ENCODE peak calls at places on chromosomes 7 and 10, in four cellular contexts. One of them, this sample, is unnamed.
A peak's percentile ranks its signal among the peaks of the same experiment; 100 is the strongest.

GRCh38 chr10:124179308-124180043 is 86.1 kb upstream of the CHST15 start:
- DNase-seq in upper lobe of right lung: no peak
- DNase-seq in IMR-90: no peak
- DNase-seq in Karpas-422: no peak
- DNase-seq in this sample: no peak

GRCh38 chr7:154306036-154306435 is 253.8 kb downstream of the DPP6 start:
- DNase-seq in upper lobe of right lung: no peak
- DNase-seq in IMR-90: no peak
- DNase-seq in Karpas-422: no peak
- DNase-seq in this sample: no peak

GRCh38 chr10:48582970-48583369 is 21.9 kb downstream of the ARHGAP22 start:
- DNase-seq in upper lobe of right lung: no peak
- DNase-seq in IMR-90: no peak
- DNase-seq in Karpas-422: no peak
- DNase-seq in this sample: no peak

GRCh38 chr7:26280723-26281122 is 10.9 kb upstream of the SNX10 start:
- DNase-seq in upper lobe of right lung: no peak
- DNase-seq in IMR-90: no peak
- DNase-seq in Karpas-422: no peak
- DNase-seq in this sample: no peak

GRCh38 chr7:36972140-36972518 is 247.8 kb upstream of the AOAH start:
- DNase-seq in upper lobe of right lung: no peak
- DNase-seq in IMR-90: no peak
- DNase-seq in Karpas-422: no peak
- DNase-seq in this sample: no peak

GRCh38 chr7:116327751-116328150 is 117.4 kb downstream of the TES start:
- DNase-seq in upper lobe of right lung: no peak
- DNase-seq in IMR-90: peak; percentile 99
- DNase-seq in Karpas-422: no peak
- DNase-seq in this sample: no peak

GRCh38 chr7:78198756-78199155 is 400.2 kb downstream of the PHTF2 start:
- DNase-seq in upper lobe of right lung: no peak
- DNase-seq in IMR-90: peak; percentile 75
- DNase-seq in Karpas-422: no peak
- DNase-seq in this sample: no peak

GRCh38 chr10:35487336-35488034 is 117.7 kb upstream of the GJD4 start:
- DNase-seq in upper lobe of right lung: no peak
- DNase-seq in IMR-90: peak; percentile 24
- DNase-seq in Karpas-422: no peak
- DNase-seq in this sample: no peak

GRCh38 chr10:51159841-51160240 is 85.6 kb downstream of the PRKG1 start:
- DNase-seq in upper lobe of right lung: no peak
- DNase-seq in IMR-90: peak; percentile 79
- DNase-seq in Karpas-422: no peak
- DNase-seq in this sample: no peak

GRCh38 chr10:32982911-32983310 is 24.9 kb upstream of the ITGB1 start:
- DNase-seq in upper lobe of right lung: no peak
- DNase-seq in IMR-90: peak; percentile 55
- DNase-seq in Karpas-422: no peak
- DNase-seq in this sample: no peak

GRCh38 chr10:4661572-4662255 is 164.3 kb upstream of the AKR1E2 start:
- DNase-seq in upper lobe of right lung: peak; percentile 73
- DNase-seq in IMR-90: no peak
- DNase-seq in Karpas-422: no peak
- DNase-seq in this sample: peak; percentile 98

GRCh38 chr10:76115471-76116155 is 684.2 kb downstream of the LRMDA start:
- DNase-seq in upper lobe of right lung: no peak
- DNase-seq in IMR-90: no peak
- DNase-seq in Karpas-422: no peak
- DNase-seq in this sample: peak; percentile 37

GRCh38 chr10:94200148-94200846 is 162.4 kb downstream of the NOC3L start:
- DNase-seq in upper lobe of right lung: no peak
- DNase-seq in IMR-90: no peak
- DNase-seq in Karpas-422: no peak
- DNase-seq in this sample: no peak

GRCh38 chr10:75319274-75319673 is 82.3 kb downstream of the ZNF503 start:
- DNase-seq in upper lobe of right lung: no peak
- DNase-seq in IMR-90: no peak
- DNase-seq in Karpas-422: no peak
- DNase-seq in this sample: no peak

GRCh38 chr10:5477948-5478693 is 21.2 kb downstream of the CALML5 start:
- DNase-seq in upper lobe of right lung: no peak
- DNase-seq in IMR-90: no peak
- DNase-seq in Karpas-422: no peak
- DNase-seq in this sample: no peak

GRCh38 chr7:69367785-69368184 is 230.5 kb upstream of the AUTS2 start:
- DNase-seq in upper lobe of right lung: no peak
- DNase-seq in IMR-90: no peak
- DNase-seq in Karpas-422: no peak
- DNase-seq in this sample: no peak

GRCh38 chr10:132054564-132054963 is 11.2 kb upstream of the JAKMIP3 start:
- DNase-seq in upper lobe of right lung: no peak
- DNase-seq in IMR-90: no peak
- DNase-seq in Karpas-422: no peak
- DNase-seq in this sample: no peak

GRCh38 chr7:102991540-102992214 is 78.9 kb downstream of the LRRC17 start:
- DNase-seq in upper lobe of right lung: no peak
- DNase-seq in IMR-90: peak; percentile 99
- DNase-seq in Karpas-422: no peak
- DNase-seq in this sample: no peak

GRCh38 chr10:81213360-81213759 is 661.6 kb upstream of the NRG3 start:
- DNase-seq in upper lobe of right lung: no peak
- DNase-seq in IMR-90: no peak
- DNase-seq in Karpas-422: no peak
- DNase-seq in this sample: no peak

GRCh38 chr10:58714436-58714835 is 201.8 kb downstream of the BICC1 start:
- DNase-seq in upper lobe of right lung: no peak
- DNase-seq in IMR-90: no peak
- DNase-seq in Karpas-422: no peak
- DNase-seq in this sample: no peak

GRCh38 chr10:1015688-1016087 is 10.0 kb downstream of the IDI2 start:
- DNase-seq in upper lobe of right lung: no peak
- DNase-seq in IMR-90: no peak
- DNase-seq in Karpas-422: no peak
- DNase-seq in this sample: no peak
- H3K27ac ChIP-seq in upper lobe of right lung: no peak overlapping the region
- H3K27ac ChIP-seq in IMR-90: no peak overlapping the region
- H3K27ac ChIP-seq in Karpas-422: no peak overlapping the region
- H3K27ac ChIP-seq in this sample: no peak overlapping the region

DNA sequence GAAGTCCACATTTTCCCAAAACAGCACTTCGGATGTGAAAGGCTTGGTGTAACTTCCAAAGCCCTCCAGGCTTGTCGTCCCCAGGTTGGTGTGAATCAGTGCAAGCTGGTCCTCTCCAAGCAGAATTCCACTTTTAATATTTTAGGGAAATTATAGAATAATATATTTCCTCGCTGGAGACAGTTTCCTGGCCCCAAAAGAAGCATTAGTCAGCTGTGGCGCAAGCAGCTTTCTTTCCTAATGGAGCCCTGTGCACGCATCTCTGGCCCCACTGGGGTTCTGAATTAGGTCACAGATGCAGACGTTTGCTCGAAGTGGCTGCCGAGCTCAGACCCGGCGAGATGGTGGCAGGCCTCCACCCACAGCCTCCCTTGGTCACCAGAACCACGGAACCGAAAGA is 33.3 kb upstream of the MNX1 start:
- DNase-seq in upper lobe of right lung: no peak
- DNase-seq in IMR-90: peak; percentile 69
- DNase-seq in Karpas-422: no peak
- DNase-seq in this sample: peak; percentile 28
- H3K4me1 ChIP-seq in upper lobe of right lung: no peaks in the 10 kb centered on the region
- H3K4me1 ChIP-seq in IMR-90: no peaks in the 10 kb centered on the region
- H3K4me1 ChIP-seq in Karpas-422: no peaks in the 10 kb centered on the region
- H3K4me1 ChIP-seq in this sample: no peaks in the 10 kb centered on the region

GRCh38 chr10:79103585-79103984 is 34.8 kb downstream of the ZMIZ1 start:
- DNase-seq in upper lobe of right lung: no peak
- DNase-seq in IMR-90: no peak
- DNase-seq in Karpas-422: no peak
- DNase-seq in this sample: no peak
- H3K27ac ChIP-seq in upper lobe of right lung: no peak overlapping the region
- H3K27ac ChIP-seq in IMR-90: no peak overlapping the region
- H3K27ac ChIP-seq in Karpas-422: no peak overlapping the region
- H3K27ac ChIP-seq in this sample: peak overlapping the region; percentile 75

GRCh38 chr7:39633563-39634550 is 10.5 kb downstream of the RALA start:
- DNase-seq in upper lobe of right lung: no peak
- DNase-seq in IMR-90: no peak
- DNase-seq in Karpas-422: no peak
- DNase-seq in this sample: no peak

GRCh38 chr7:39631736-39632304 is 8.4 kb downstream of the RALA start:
- DNase-seq in upper lobe of right lung: no peak
- DNase-seq in IMR-90: peak; percentile 43
- DNase-seq in Karpas-422: no peak
- DNase-seq in this sample: no peak

GRCh38 chr7:39642896-39643295 is 19.5 kb downstream of the RALA start:
- DNase-seq in upper lobe of right lung: no peak
- DNase-seq in IMR-90: no peak
- DNase-seq in Karpas-422: no peak
- DNase-seq in this sample: no peak

GRCh38 chr7:39637963-39638485 is 14.7 kb downstream of the RALA start:
- DNase-seq in upper lobe of right lung: no peak
- DNase-seq in IMR-90: no peak
- DNase-seq in Karpas-422: no peak
- DNase-seq in this sample: no peak

DNA sequence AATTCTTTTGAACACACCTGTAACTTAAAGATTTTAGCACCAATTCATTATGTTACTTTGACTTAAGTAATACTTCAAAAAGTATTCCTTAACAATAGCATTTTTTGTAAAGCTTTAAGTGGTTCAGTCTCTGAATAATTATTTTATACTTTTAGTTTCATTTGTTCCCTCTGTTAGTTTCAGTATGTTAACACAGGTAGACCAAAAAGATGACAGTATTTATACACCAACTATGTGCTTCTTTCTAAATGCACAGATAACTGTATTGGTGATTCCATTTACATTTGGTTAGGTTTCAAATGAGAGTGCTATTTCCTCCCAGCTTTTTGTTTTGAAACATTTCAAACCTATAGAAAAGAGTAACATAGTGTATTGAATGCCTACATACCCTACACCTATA is 14.0 kb downstream of the RALA start:
- DNase-seq in upper lobe of right lung: no peak
- DNase-seq in IMR-90: no peak
- DNase-seq in Karpas-422: no peak
- DNase-seq in this sample: no peak
- H3K4me1 ChIP-seq in upper lobe of right lung: peaks cover 1% of the 10 kb centered on the region
- H3K4me1 ChIP-seq in IMR-90: peaks cover 5% of the 10 kb centered on the region
- H3K4me1 ChIP-seq in Karpas-422: peaks cover 22% of the 10 kb centered on the region
- H3K4me1 ChIP-seq in this sample: peaks cover 27% of the 10 kb centered on the region